ENCODE peak calls at places on chromosome 20, in nine cellular contexts. U is stimulated activated naive B cell treated with anti-CD40 and anti-IgM and Interleukin-4, amounts not matched to agents 10 μg/mL and 1 μg/mL and 100 μg/mL, for 72 hours; Z is CD4-positive, CD25-positive, alpha-beta regulatory T cell; K is naive B cell; Q is NCI-H2171; W is Caki2; D is T-helper 2 cell; G is stimulated activated CD8-positive, alpha-beta memory T cell treated with anti-CD3 and anti-CD28 coated beads, Interleukin-4, amount 100 ng/mL, for 1 hour; T is H54. L is an unnamed sample.

GRCh38 chr20:40868568-40869223 is 159.9 kb upstream of the TOP1 start:
- DNase-seq in Q (no peak), K (no peak), G (no peak), D (no peak), Z (no peak), W (no peak), U (no peak), T (no peak), L (no peak)

GRCh38 chr20:23629017-23629541 is 8.7 kb downstream of the CST3 start:
- DNase-seq in Z (no peak), K (no peak), T (peak; percentile 77), U (no peak), Q (no peak), W (peak; percentile 93), G (no peak), D (no peak), L (no peak)

GRCh38 chr20:45538209-45538798 is 978 bp downstream of the WFDC6 start:
- DNase-seq in U (no peak), Q (no peak), K (no peak), D (no peak), T (no peak), G (no peak), Z (no peak), W (no peak), L (no peak)

GRCh38 chr20:54643761-54644160 is 168.4 kb downstream of the DOK5 start:
- DNase-seq in W (no peak), K (no peak), Q (no peak), U (no peak), Z (no peak), T (no peak), D (no peak), G (no peak), L (no peak)

GRCh38 chr20:31713312-31714049 is 9.2 kb downstream of the BCL2L1 start:
- DNase-seq in U (no peak), K (no peak), W (no peak), T (peak; percentile 71), Z (no peak), Q (no peak), G (no peak), D (no peak), L (no peak)

GRCh38 chr20:63749597-63750508 is 10.3 kb downstream of the SLC2A4RG start:
- DNase-seq in G (no peak), U (no peak), Q (no peak), T (no peak), D (no peak), W (no peak), K (no peak), Z (no peak), L (no peak)

GRCh38 chr20:32482251-32483220 is 102.6 kb downstream of the NOL4L start:
- DNase-seq in D (peak; percentile 41), Z (peak; percentile 33), T (no peak), G (peak; percentile 14), U (peak; percentile 27), W (peak; percentile 22), K (peak; percentile 45), Q (no peak), L (no peak)

GRCh38 chr20:22554391-22554790 is 30.0 kb downstream of the FOXA2 start:
- DNase-seq in Q (no peak), Z (no peak), U (no peak), W (no peak), D (no peak), T (no peak), K (no peak), G (no peak), L (no peak)

GRCh38 chr20:41058007-41058673 is 29.5 kb downstream of the TOP1 start:
- DNase-seq in Z (no peak), K (no peak), G (no peak), U (no peak), D (no peak), W (peak; percentile 29), Q (no peak), T (peak; percentile 14), L (no peak)

GRCh38 chr20:31674895-31675827 is 37.4 kb downstream of the COX4I2 start:
- DNase-seq in D (peak; percentile 93), T (peak; percentile 51), U (peak; percentile 49), K (peak; percentile 66), W (no peak), Q (no peak), G (peak; percentile 39), Z (peak; percentile 91), L (peak; percentile 57)